ENCODE peak calls at places on chromosomes 16 and 17, in six cellular contexts. I is NCI-H2107, G is nephron progenitor cell, A is ureter, T is HTR-8/SVneo, L is AG10803. D is an unnamed sample.

GRCh38 chr16:56341656-56342397 is 83.5 kb downstream of the AMFR start:
- DNase-seq in T (no peak), G (no peak), A (no peak), I (no peak), L (no peak), D (no peak)

GRCh38 chr17:32298721-32299578 is 33.3 kb downstream of the RHBDL3 start:
- DNase-seq in A (no peak), T (no peak), L (no peak), G (peak; percentile 37), I (no peak), D (no peak)

GRCh38 chr16:8581923-8582580 is 8.3 kb downstream of the TMEM114 start:
- DNase-seq in L (no peak), A (no peak), T (no peak), I (no peak), G (peak; percentile 38), D (no peak)

GRCh38 chr17:76458580-76459490 is 5.9 kb upstream of the UBE2O start:
- DNase-seq in A (no peak), G (peak; percentile 64), I (no peak), T (peak; percentile 76), L (peak; percentile 54), D (no peak)

GRCh38 chr17:62043140-62043539 is 21.9 kb downstream of the MED13 start:
- DNase-seq in G (no peak), A (no peak), I (no peak), T (no peak), L (no peak), D (no peak)

GRCh38 chr17:40862985-40863733 is 3.9 kb downstream of the KRT12 start:
- DNase-seq in L (no peak), T (no peak), A (no peak), I (no peak), G (peak; percentile 56), D (no peak)

GRCh38 chr16:56260378-56260987 is 69.2 kb downstream of the GNAO1 start:
- DNase-seq in A (no peak), I (no peak), G (no peak), T (no peak), L (no peak), D (no peak)

GRCh38 chr16:75860654-75861053 is 134.4 kb upstream of the CPHXL start:
- DNase-seq in L (no peak), G (peak; percentile 27), I (no peak), A (no peak), T (no peak), D (no peak)

D was measured in tibial nerve.